ENCODE peak calls at places on chromosomes 3 and 15, in eight cellular contexts. V is endothelial cell, K is HCT116, J is B cell, M is suprapubic skin, D is left ventricle myocardium inferior, C is spleen, O is MCF 10A. U is an unnamed sample.

GRCh38 chr15:87099916-87100315 is 1020.2 kb downstream of the AGBL1 start:
- DNase-seq in V (no peak), J (no peak), D (no peak), M (no peak), C (no peak), K (no peak), O (no peak), U (no peak)

GRCh38 chr3:193552911-193553310 is 1.8 kb downstream of the ATP13A4 start:
- DNase-seq in M (no peak), C (no peak), K (no peak), V (no peak), O (no peak), J (no peak), D (no peak), U (no peak)

GRCh38 chr15:80764535-80764934 is 14.6 kb upstream of the CEMIP start:
- DNase-seq in O (no peak), J (no peak), C (no peak), M (no peak), K (no peak), V (no peak), D (no peak), U (no peak)

GRCh38 chr3:155704041-155704440 is 40.8 kb downstream of the PLCH1 start:
- DNase-seq in J (no peak), K (no peak), O (no peak), V (no peak), M (no peak), C (no peak), D (no peak), U (no peak)

GRCh38 chr3:160016972-160017371 is 28.3 kb downstream of the IL12A start:
- DNase-seq in J (no peak), K (no peak), M (no peak), V (no peak), D (no peak), C (no peak), O (peak), U (no peak)

GRCh38 chr3:11759996-11760395 is 86.7 kb downstream of the TAMM41 start:
- DNase-seq in M (no peak), J (no peak), D (no peak), C (no peak), K (no peak), V (no peak), O (no peak), U (no peak)

GRCh38 chr3:96813820-96814580 is 394 bp upstream of the EPHA6 start:
- DNase-seq in C (peak), J (peak), O (peak), D (peak), V (peak), K (no peak), M (peak), U (peak)

GRCh38 chr15:91947370-91947769 is 93.9 kb downstream of the SLCO3A1 start:
- DNase-seq in J (no peak), O (no peak), M (no peak), K (no peak), D (no peak), C (no peak), V (no peak), U (no peak)

GRCh38 chr3:143314291-143315093 is 194.9 kb downstream of the CHST2 start:
- DNase-seq in C (no peak), J (no peak), D (no peak), O (no peak), M (no peak), V (no peak), K (no peak), U (no peak)

GRCh38 chr3:177603137-177603603 is 405.9 kb upstream of the TBL1XR1 start:
- DNase-seq in K (no peak), V (no peak), M (no peak), C (no peak), J (no peak), D (no peak), O (peak), U (no peak)

GRCh38 chr3:165193392-165194268 is 2.6 kb downstream of the SLITRK3 start:
- DNase-seq in J (no peak), D (no peak), C (no peak), O (no peak), M (no peak), V (no peak), K (no peak), U (peak)

GRCh38 chr3:170726976-170727661 is 141.2 kb upstream of the SLC7A14 start:
- DNase-seq in K (no peak), O (peak), D (no peak), C (no peak), J (no peak), V (no peak), M (no peak), U (no peak)

GRCh38 chr15:31275331-31276262 is 51.0 kb upstream of the KLF13 start:
- DNase-seq in O (no peak), M (peak), V (no peak), C (peak), K (no peak), D (no peak), J (peak), U (no peak)

GRCh38 chr15:70447927-70448698 is 315.2 kb downstream of the UACA start:
- DNase-seq in M (no peak), D (peak), V (no peak), K (no peak), J (peak), O (no peak), C (peak), U (no peak)

GRCh38 chr3:168511428-168512014 is 415.8 kb upstream of the GOLIM4 start:
- DNase-seq in O (peak), M (no peak), V (no peak), C (no peak), K (no peak), J (no peak), D (no peak), U (no peak)
- TF ChIP-seq CTCF in O (peak), M (no peak), V (peak), C (no peak), K (peak), J (no peak), D (peak), U (peak)

GRCh38 chr15:29821416-29822099 is 710 bp downstream of the TJP1 start:
- DNase-seq in J (peak), C (no peak), V (peak), O (peak), K (peak), D (peak), M (peak), U (peak)
- TF ChIP-seq CTCF in J (no peak), C (no peak), V (no peak), O (no peak), K (peak), D (peak), M (no peak), U (no peak)

DNA sequence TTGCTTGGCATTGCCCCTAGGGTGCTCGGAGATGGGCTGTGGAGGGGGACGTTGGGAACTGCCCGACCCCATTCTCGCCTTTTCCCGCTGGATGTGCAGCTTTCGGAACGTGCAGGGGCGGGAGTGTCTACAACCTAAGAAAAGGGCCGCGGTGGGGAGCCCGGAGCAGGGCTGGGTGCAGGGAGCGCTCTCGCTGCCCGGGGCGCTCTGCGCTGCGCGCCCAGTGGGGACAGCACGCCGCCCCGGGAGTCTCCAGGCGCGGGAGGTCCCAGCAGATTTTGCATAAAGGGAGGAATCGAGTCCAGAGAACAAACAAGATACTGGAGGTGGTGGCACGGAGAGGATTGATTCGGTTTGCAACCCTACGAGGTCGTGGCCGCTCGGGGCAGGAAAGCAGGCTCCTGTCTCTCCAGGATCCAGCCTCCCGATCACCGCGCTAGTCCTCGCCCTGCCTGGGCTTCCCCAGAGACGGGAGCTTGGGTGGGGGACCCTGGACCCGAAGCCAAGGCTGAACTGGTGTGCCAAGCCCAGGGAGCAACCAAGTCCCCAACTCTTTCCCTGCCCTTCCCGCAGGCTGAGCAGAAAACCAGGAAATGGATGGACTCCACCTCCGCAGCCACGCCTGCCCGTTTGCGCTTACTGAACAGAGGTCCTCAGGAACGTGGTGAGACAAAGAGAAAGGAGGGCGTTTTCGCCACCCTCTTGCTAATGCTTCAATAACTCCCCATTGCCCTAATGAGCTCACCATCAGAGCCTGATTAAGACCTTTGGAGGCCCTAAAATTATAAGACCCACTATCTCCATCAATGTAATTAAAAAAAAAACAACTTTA is 59.7 kb downstream of the NOX5 start:
- DNase-seq in K (no peak), C (no peak), M (peak), V (peak), D (peak), J (no peak), O (peak), U (peak)
- TF ChIP-seq CTCF in K (no peak), C (no peak), M (no peak), V (no peak), D (peak), J (no peak), O (no peak), U (no peak)

GRCh38 chr3:172271386-172271976 is 176.8 kb downstream of the GHSR start:
- DNase-seq in K (no peak), V (no peak), M (no peak), O (no peak), J (no peak), D (no peak), C (no peak), U (no peak)

GRCh38 chr3:172272699-172273098 is 175.6 kb downstream of the GHSR start:
- DNase-seq in M (no peak), J (no peak), O (no peak), C (no peak), D (no peak), V (no peak), K (no peak), U (no peak)

GRCh38 chr3:172274906-172275305 is 173.3 kb downstream of the GHSR start:
- DNase-seq in D (no peak), V (no peak), C (no peak), J (no peak), O (no peak), K (no peak), M (no peak), U (no peak)

GRCh38 chr3:172275586-172275985 is 172.7 kb downstream of the GHSR start:
- DNase-seq in D (no peak), C (no peak), K (no peak), M (no peak), O (no peak), V (no peak), J (no peak), U (no peak)

DNA sequence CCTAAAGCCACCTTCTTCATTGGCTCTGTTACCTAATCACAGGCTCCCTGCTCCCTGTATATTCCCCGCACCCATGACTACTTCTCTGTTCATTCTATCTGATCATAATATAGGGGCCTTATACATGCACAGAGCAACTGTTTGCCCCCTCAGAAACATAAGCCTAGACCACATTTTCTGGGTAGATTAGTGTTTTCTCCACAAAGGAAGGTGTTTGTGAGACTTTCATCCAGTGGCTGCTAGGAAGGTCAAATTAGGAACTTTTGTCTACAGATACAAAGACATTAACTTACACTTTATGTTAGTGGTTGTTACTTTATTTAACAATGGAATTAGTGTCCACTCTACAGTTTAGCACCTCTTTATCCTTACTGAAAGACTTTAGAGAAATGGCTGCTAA is 174.9 kb downstream of the GHSR start:
- DNase-seq in D (no peak), V (no peak), J (no peak), K (no peak), C (no peak), O (no peak), M (no peak), U (no peak)
- TF ChIP-seq CTCF in D (no peak), V (no peak), J (no peak), K (no peak), C (no peak), O (no peak), M (no peak), U (no peak)

GRCh38 chr3:113051827-113052226 is 61.0 kb downstream of the GTPBP8 start:
- DNase-seq in O (no peak), J (no peak), K (no peak), V (no peak), C (no peak), M (no peak), D (no peak), U (no peak)

GRCh38 chr3:113057117-113057516 is 66.3 kb downstream of the GTPBP8 start:
- DNase-seq in D (no peak), C (no peak), O (no peak), V (no peak), K (no peak), J (no peak), M (no peak), U (no peak)

GRCh38 chr3:113053169-113053568 is 62.4 kb downstream of the GTPBP8 start:
- DNase-seq in O (no peak), K (no peak), V (no peak), M (no peak), C (no peak), D (no peak), J (no peak), U (no peak)

GRCh38 chr3:113055201-113055600 is 64.4 kb downstream of the GTPBP8 start:
- DNase-seq in M (no peak), C (no peak), O (no peak), J (no peak), D (no peak), V (no peak), K (no peak), U (no peak)

DNA sequence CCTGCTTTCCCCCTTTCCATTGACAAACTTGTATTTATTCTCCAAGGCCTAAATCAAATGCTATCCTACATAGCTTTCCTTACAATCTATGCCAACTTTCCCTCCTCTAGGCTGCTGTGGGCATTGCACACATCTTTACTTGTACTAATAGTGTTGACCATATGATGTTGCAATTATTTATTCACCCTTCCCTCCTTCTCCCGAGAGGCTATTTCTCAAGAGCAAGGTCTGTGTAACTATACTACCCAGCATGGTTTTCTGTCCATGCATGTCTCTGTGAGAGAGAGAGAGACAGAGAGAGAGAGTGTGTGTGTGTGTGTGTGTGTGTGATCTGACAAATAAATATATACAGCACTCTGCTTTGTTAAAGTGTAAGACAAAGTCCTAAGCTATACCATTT is 63.8 kb downstream of the GTPBP8 start:
- DNase-seq in M (no peak), J (no peak), K (no peak), C (no peak), V (no peak), D (no peak), O (peak), U (no peak)
- TF ChIP-seq CTCF in M (no peak), J (no peak), K (no peak), C (no peak), V (no peak), D (no peak), O (no peak), U (no peak)

GRCh38 chr15:78808550-78808949 is 2.7 kb downstream of the ADAMTS7 start:
- DNase-seq in M (no peak), V (no peak), K (peak), J (peak), O (peak), C (no peak), D (peak), U (no peak)

GRCh38 chr15:78811124-78811824 is at the start of gene ADAMTS7:
- DNase-seq in M (peak), J (peak), K (peak), D (peak), O (peak), C (peak), V (peak), U (peak)

GRCh38 chr15:78810377-78811123 is 714 bp downstream of the ADAMTS7 start:
- DNase-seq in O (peak), K (no peak), D (peak), J (peak), M (peak), C (peak), V (peak), U (peak)

GRCh38 chr15:78810003-78810376 is 1.3 kb downstream of the ADAMTS7 start:
- DNase-seq in J (no peak), K (no peak), O (no peak), C (no peak), D (no peak), M (peak), V (no peak), U (no peak)

DNA sequence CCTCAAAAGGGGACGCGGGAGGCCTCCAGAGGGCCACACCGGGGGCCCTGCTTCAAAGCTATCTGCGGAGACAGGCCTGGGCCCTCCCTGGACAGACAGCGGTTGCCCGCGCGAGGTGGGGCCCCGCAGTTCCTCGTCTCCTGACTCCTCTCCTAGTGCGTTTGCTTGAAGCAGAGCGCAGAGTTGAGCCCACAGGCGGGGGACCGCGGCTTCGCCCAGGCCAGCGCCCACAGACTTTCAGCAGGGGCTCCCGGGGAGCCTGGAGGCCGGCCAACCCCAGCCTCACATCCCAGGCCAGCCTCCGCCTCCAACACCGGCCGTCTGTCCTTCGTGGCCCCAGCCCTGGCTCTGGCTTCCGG is 540 bp upstream of the ADAMTS7 start:
- DNase-seq in C (no peak), V (peak), K (no peak), O (no peak), D (peak), J (no peak), M (peak), U (no peak)
- TF ChIP-seq CTCF in C (peak), V (peak), K (no peak), O (no peak), D (no peak), J (peak), M (no peak), U (no peak)

GRCh38 chr3:132721479-132722164 is 587 bp downstream of the NPHP3 start:
- DNase-seq in J (no peak), D (peak), M (peak), K (no peak), V (peak), C (peak), O (peak), U (peak)
- TF ChIP-seq CTCF in J (no peak), D (peak), M (no peak), K (no peak), V (peak), C (peak), O (peak), U (no peak)

DNA sequence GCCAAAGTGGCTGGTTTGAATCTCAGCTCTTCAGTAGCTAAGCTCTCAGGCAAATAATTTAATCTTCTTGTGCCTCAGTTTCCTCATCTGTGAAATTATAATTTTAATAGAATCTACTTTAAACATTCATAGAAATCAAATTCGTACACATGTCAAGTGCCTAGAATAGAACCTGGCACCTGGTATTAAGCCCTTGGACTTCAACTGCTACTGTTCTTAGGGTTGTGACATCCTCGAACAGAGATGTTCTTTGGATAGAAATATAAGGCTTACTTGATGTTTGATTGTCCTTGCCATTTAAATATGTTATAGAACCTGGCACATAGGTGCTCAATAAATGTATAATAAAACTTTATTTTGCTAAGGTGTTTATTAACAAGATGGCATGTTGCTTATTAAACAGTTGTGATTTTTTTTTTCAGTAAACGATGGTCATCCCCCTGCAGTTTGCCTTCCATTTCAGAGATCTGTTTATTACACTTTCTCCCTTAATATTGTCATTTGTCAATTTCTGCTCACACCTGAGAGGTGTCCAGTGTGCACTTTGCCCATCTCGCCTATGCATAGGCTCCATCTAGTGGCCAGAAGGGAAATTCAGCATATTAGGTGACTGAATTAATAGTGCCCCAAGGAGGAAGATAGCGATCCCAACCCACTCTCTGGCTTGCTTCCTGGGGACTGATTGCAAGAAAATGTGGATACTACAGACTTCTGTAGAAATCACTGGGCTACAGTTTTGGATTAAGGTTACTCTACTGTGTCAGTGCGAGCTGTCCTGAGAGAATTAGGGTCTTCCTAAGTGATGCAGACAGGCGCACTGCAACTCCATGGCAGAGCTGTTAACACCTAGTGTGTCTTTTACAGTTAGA is 10.7 kb downstream of the IGF1R start:
- DNase-seq in J (peak), C (no peak), O (peak), M (no peak), K (peak), D (no peak), V (peak), U (peak)
- TF ChIP-seq CTCF in J (peak), C (peak), O (peak), M (peak), K (peak), D (peak), V (peak), U (peak)

GRCh38 chr15:77094397-77095030 is 23.6 kb upstream of the TSPAN3 start:
- DNase-seq in O (no peak), V (no peak), C (no peak), D (no peak), J (no peak), M (no peak), K (no peak), U (no peak)
- TF ChIP-seq CTCF in O (no peak), V (no peak), C (no peak), D (no peak), J (peak), M (no peak), K (peak), U (no peak)

U was measured in nephron progenitor cell.